ENCODE peak calls at places on chromosomes 2 and 18, in five cellular contexts. A is K562, I is heart right ventricle, R is adrenal gland, O is GM12878. W is an unnamed sample.
A peak's percentile ranks its signal among the peaks of the same experiment; 100 is the strongest.

GRCh38 chr2:74440378-74441110 is 1.2 kb downstream of the RTKN start:
- DNase-seq in A (peak; percentile 99), I (peak; percentile 90), R (peak; percentile 87), O (no peak), W (peak; percentile 90)

GRCh38 chr2:71856709-71857525 is 290.7 kb downstream of the CYP26B1 start:
- DNase-seq in A (no peak), I (no peak), R (no peak), O (no peak), W (no peak)

GRCh38 chr2:624551-625347 is 52.5 kb downstream of the TMEM18 start:
- DNase-seq in A (no peak), I (no peak), R (no peak), O (no peak), W (no peak)

GRCh38 chr18:27785815-27786537 is 391.0 kb downstream of the CDH2 start:
- DNase-seq in A (no peak), I (no peak), R (no peak), O (no peak), W (no peak)

GRCh38 chr18:69957071-69957620 is 9.5 kb upstream of the CD226 start:
- DNase-seq in A (no peak), I (no peak), R (no peak), O (no peak), W (no peak)

GRCh38 chr2:109675666-109676345 is 61.6 kb downstream of the SOWAHC start:
- DNase-seq in A (no peak), I (no peak), R (no peak), O (no peak), W (peak; percentile 94)

GRCh38 chr2:235587202-235587601 is 93.4 kb downstream of the AGAP1 start:
- DNase-seq in A (no peak), I (no peak), R (no peak), O (no peak), W (no peak)

GRCh38 chr2:80026040-80026729 is 278.4 kb downstream of the LRRTM1 start:
- DNase-seq in A (no peak), I (no peak), R (no peak), O (no peak), W (no peak)

GRCh38 chr2:65349863-65350262 is 82.5 kb downstream of the SPRED2 start:
- DNase-seq in A (peak; percentile 69), I (peak; percentile 74), R (peak; percentile 47), O (no peak), W (peak; percentile 76)

GRCh38 chr2:28408764-28409599 is 16.3 kb downstream of the FOSL2 start:
- DNase-seq in A (no peak), I (no peak), R (peak; percentile 79), O (no peak), W (peak; percentile 62)

GRCh38 chr2:841036-841435 is 109.6 kb upstream of the SNTG2 start:
- DNase-seq in A (no peak), I (no peak), R (no peak), O (no peak), W (no peak)

GRCh38 chr2:238128061-238129040 is 10.1 kb upstream of the KLHL30 start:
- DNase-seq in A (no peak), I (no peak), R (no peak), O (no peak), W (peak; percentile 24)

GRCh38 chr2:221741496-221742211 is 169.6 kb upstream of the EPHA4 start:
- DNase-seq in A (no peak), I (no peak), R (no peak), O (no peak), W (no peak)

GRCh38 chr2:160836755-160837154 is 323.5 kb upstream of the TANK start:
- DNase-seq in A (no peak), I (no peak), R (no peak), O (no peak), W (no peak)

GRCh38 chr2:38535404-38535744 is 67.4 kb downstream of the HNRNPLL start:
- DNase-seq in A (no peak), I (no peak), R (no peak), O (no peak), W (no peak)

GRCh38 chr2:220310326-220310936 is 683.0 kb downstream of the SLC4A3 start:
- DNase-seq in A (no peak), I (peak; percentile 8), R (no peak), O (no peak), W (no peak)

GRCh38 chr2:89780318-89780717 is 1088.8 kb downstream of the RPIA start:
- DNase-seq in A (no peak), I (no peak), R (no peak), O (no peak), W (no peak)
- H3K9me3 ChIP-seq in A (peaks cover 4% of the 10 kb centered on the region), I (peaks cover 89% of the 10 kb centered on the region), R (peaks cover 49% of the 10 kb centered on the region), O (peaks cover 6% of the 10 kb centered on the region), W (peaks cover 100% of the 10 kb centered on the region)

GRCh38 chr2:232850039-232850438 is 20.0 kb upstream of the SNORC start:
- DNase-seq in A (no peak), I (no peak), R (no peak), O (no peak), W (no peak)
- TF ChIP-seq CTCF in A (no peak), I (no peak), R (no peak), O (no peak), W (no peak)

GRCh38 chr2:84851876-84852275 is 29.0 kb downstream of the TRABD2A start:
- DNase-seq in A (no peak), I (no peak), R (no peak), O (no peak), W (no peak)
- H3K9me3 ChIP-seq in A (no peaks in the 10 kb centered on the region), I (no peaks in the 10 kb centered on the region), R (no peaks in the 10 kb centered on the region), O (no peaks in the 10 kb centered on the region), W (no peaks in the 10 kb centered on the region)

DNA sequence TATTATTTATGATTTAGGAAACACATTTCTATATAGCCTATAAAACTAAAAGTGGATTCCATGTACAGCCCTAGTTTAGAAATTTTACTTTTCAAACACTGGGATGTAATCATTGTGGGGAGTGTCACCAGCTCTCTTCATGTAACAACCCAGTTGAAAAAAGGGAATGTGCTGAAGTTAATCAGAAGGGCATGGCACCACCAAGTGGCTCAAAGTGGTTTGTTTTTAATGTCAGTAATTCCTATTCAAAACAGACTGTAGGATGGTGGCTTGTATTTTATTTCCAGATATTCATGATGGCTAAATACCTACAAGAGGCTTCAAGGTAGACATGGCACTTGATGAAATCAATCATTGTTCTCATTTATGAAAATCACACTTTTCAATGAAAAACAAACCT is 58.1 kb upstream of the TMEM182 start:
- DNase-seq in A (peak; percentile 58), I (no peak), R (no peak), O (no peak), W (peak; percentile 68)
- TF ChIP-seq CTCF in A (peak; percentile 85), I (peak; percentile 39), R (peak; percentile 39), O (peak; percentile 30), W (no peak)

GRCh38 chr2:16059393-16060016 is 119.2 kb downstream of the MYCN start:
- DNase-seq in A (no peak), I (no peak), R (no peak), O (no peak), W (no peak)

GRCh38 chr2:16060125-16060935 is 120.0 kb downstream of the MYCN start:
- DNase-seq in A (no peak), I (no peak), R (no peak), O (no peak), W (no peak)

GRCh38 chr2:16058256-16058655 is 117.9 kb downstream of the MYCN start:
- DNase-seq in A (no peak), I (no peak), R (no peak), O (no peak), W (no peak)

GRCh38 chr2:16057661-16058060 is 117.3 kb downstream of the MYCN start:
- DNase-seq in A (no peak), I (no peak), R (no peak), O (no peak), W (no peak)

DNA sequence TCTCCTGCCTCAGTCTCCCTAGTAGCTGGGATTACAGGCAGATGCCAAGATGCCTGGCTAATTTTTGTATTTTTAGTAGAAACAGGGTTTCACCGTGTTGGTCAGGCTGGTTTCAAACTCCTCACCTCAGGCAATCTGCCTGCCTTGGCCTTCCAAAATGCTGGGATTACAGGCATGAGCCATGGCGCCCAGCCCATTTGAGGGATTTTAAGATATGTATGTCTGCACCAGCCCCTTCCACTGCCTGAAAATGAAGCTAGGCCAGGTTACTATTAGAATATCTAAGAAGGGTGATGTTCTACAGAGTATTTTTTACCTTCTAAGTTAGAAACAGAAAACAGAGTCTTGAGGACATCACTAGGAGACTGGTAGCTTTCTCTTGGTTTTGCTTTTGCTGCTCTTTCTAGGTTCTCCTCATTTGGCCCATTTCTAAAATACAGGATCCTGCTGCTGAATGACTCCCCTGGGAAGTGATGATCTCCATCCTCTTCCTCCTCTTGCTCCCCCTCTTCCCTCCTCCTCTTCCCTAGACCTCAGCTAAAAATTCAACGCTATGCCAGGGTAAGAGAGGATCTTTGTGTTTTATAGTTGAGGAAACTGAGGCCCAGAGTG is 118.5 kb downstream of the MYCN start:
- DNase-seq in A (no peak), I (no peak), R (no peak), O (no peak), W (no peak)
- H3K9me3 ChIP-seq in A (no peaks in the 10 kb centered on the region), I (peaks cover 8% of the 10 kb centered on the region), R (no peaks in the 10 kb centered on the region), O (peaks cover 1% of the 10 kb centered on the region), W (peaks cover 13% of the 10 kb centered on the region)

GRCh38 chr2:144471316-144472045 is 48.4 kb downstream of the ZEB2 start:
- DNase-seq in A (no peak), I (no peak), R (no peak), O (peak; percentile 19), W (no peak)

GRCh38 chr2:144472046-144472412 is 47.9 kb downstream of the ZEB2 start:
- DNase-seq in A (no peak), I (no peak), R (no peak), O (no peak), W (no peak)

GRCh38 chr2:144470819-144471218 is 49.1 kb downstream of the ZEB2 start:
- DNase-seq in A (no peak), I (no peak), R (no peak), O (no peak), W (no peak)

GRCh38 chr2:144474017-144474416 is 45.9 kb downstream of the ZEB2 start:
- DNase-seq in A (no peak), I (no peak), R (no peak), O (no peak), W (no peak)

GRCh38 chr2:144472911-144473310 is 47.0 kb downstream of the ZEB2 start:
- DNase-seq in A (no peak), I (no peak), R (no peak), O (no peak), W (no peak)
- TF ChIP-seq CTCF in A (no peak), I (no peak), R (no peak), O (no peak), W (no peak)

W was measured in mucosa of descending colon.